ENCODE peak calls at places on chromosomes 4 and X, in ten cellular contexts. One of them, this sample, is unnamed.

GRCh38 chr4:7236847-7237246 is 44.5 kb downstream of the SORCS2 start:
- DNase-seq in adrenal gland: no peak
- DNase-seq in lung microvascular endothelial cell: no peak
- DNase-seq in head of caudate nucleus: no peak
- DNase-seq in GM12892: no peak
- DNase-seq in DMS 273 treated with DMSO at 0.1 percent for 48 hours: no peak
- DNase-seq in effector memory CD4-positive, alpha-beta T cell: no peak
- DNase-seq in WTC11: no peak
- DNase-seq in ureter: peak; percentile 63
- DNase-seq in hypothalamus: no peak
- DNase-seq in this sample: no peak

GRCh38 chrX:37746268-37746931 is 33.5 kb upstream of the CYBB start:
- DNase-seq in WTC11: no peak
- DNase-seq in hypothalamus: no peak
- DNase-seq in GM12892: no peak
- DNase-seq in ureter: no peak
- DNase-seq in effector memory CD4-positive, alpha-beta T cell: no peak
- DNase-seq in DMS 273 treated with DMSO at 0.1 percent for 48 hours: no peak
- DNase-seq in lung microvascular endothelial cell: no peak
- DNase-seq in head of caudate nucleus: no peak
- DNase-seq in adrenal gland: no peak
- DNase-seq in this sample: no peak

GRCh38 chr4:3369781-3370660 is 71.7 kb upstream of the HGFAC start:
- DNase-seq in lung microvascular endothelial cell: peak; percentile 95
- DNase-seq in head of caudate nucleus: peak; percentile 72
- DNase-seq in GM12892: no peak
- DNase-seq in hypothalamus: no peak
- DNase-seq in WTC11: no peak
- DNase-seq in effector memory CD4-positive, alpha-beta T cell: peak; percentile 15
- DNase-seq in DMS 273 treated with DMSO at 0.1 percent for 48 hours: no peak
- DNase-seq in adrenal gland: no peak
- DNase-seq in ureter: no peak
- DNase-seq in this sample: no peak

GRCh38 chrX:13110427-13111324 is 66.3 kb upstream of the FAM9C start:
- DNase-seq in ureter: peak; percentile 55
- DNase-seq in effector memory CD4-positive, alpha-beta T cell: no peak
- DNase-seq in hypothalamus: no peak
- DNase-seq in lung microvascular endothelial cell: peak; percentile 97
- DNase-seq in head of caudate nucleus: no peak
- DNase-seq in GM12892: no peak
- DNase-seq in adrenal gland: peak; percentile 63
- DNase-seq in DMS 273 treated with DMSO at 0.1 percent for 48 hours: peak; percentile 36
- DNase-seq in WTC11: no peak
- DNase-seq in this sample: no peak

GRCh38 chr4:83599183-83599582 is 63.3 kb downstream of the GPAT3 start:
- DNase-seq in DMS 273 treated with DMSO at 0.1 percent for 48 hours: peak; percentile 28
- DNase-seq in ureter: no peak
- DNase-seq in effector memory CD4-positive, alpha-beta T cell: no peak
- DNase-seq in GM12892: no peak
- DNase-seq in head of caudate nucleus: no peak
- DNase-seq in lung microvascular endothelial cell: peak; percentile 26
- DNase-seq in adrenal gland: no peak
- DNase-seq in hypothalamus: no peak
- DNase-seq in WTC11: no peak
- DNase-seq in this sample: no peak

GRCh38 chr4:21921526-21922180 is 26.9 kb downstream of the KCNIP4 start:
- DNase-seq in GM12892: no peak
- DNase-seq in lung microvascular endothelial cell: no peak
- DNase-seq in effector memory CD4-positive, alpha-beta T cell: no peak
- DNase-seq in DMS 273 treated with DMSO at 0.1 percent for 48 hours: no peak
- DNase-seq in hypothalamus: no peak
- DNase-seq in ureter: no peak
- DNase-seq in adrenal gland: no peak
- DNase-seq in WTC11: no peak
- DNase-seq in head of caudate nucleus: no peak
- DNase-seq in this sample: no peak

GRCh38 chr4:82842593-82842992 is 44.0 kb upstream of the SCD5 start:
- DNase-seq in ureter: no peak
- DNase-seq in DMS 273 treated with DMSO at 0.1 percent for 48 hours: no peak
- DNase-seq in WTC11: no peak
- DNase-seq in GM12892: no peak
- DNase-seq in head of caudate nucleus: no peak
- DNase-seq in adrenal gland: no peak
- DNase-seq in effector memory CD4-positive, alpha-beta T cell: no peak
- DNase-seq in hypothalamus: no peak
- DNase-seq in lung microvascular endothelial cell: peak; percentile 35
- DNase-seq in this sample: no peak

GRCh38 chr4:19945979-19946380 is 305.7 kb upstream of the SLIT2 start:
- DNase-seq in GM12892: no peak
- DNase-seq in adrenal gland: no peak
- DNase-seq in effector memory CD4-positive, alpha-beta T cell: no peak
- DNase-seq in lung microvascular endothelial cell: peak; percentile 97
- DNase-seq in hypothalamus: no peak
- DNase-seq in ureter: no peak
- DNase-seq in head of caudate nucleus: no peak
- DNase-seq in WTC11: no peak
- DNase-seq in DMS 273 treated with DMSO at 0.1 percent for 48 hours: no peak
- DNase-seq in this sample: no peak

GRCh38 chrX:130082244-130083106 is 27.8 kb downstream of the ELF4 start:
- DNase-seq in hypothalamus: no peak
- DNase-seq in GM12892: peak; percentile 58
- DNase-seq in WTC11: no peak
- DNase-seq in DMS 273 treated with DMSO at 0.1 percent for 48 hours: no peak
- DNase-seq in adrenal gland: no peak
- DNase-seq in ureter: no peak
- DNase-seq in lung microvascular endothelial cell: peak; percentile 47
- DNase-seq in effector memory CD4-positive, alpha-beta T cell: peak; percentile 64
- DNase-seq in head of caudate nucleus: no peak
- DNase-seq in this sample: peak; percentile 39

This sample was measured in T-helper 17 cell.